ENCODE peak calls at places on chromosomes 13 and 19, in eight cellular contexts. T is stimulated activated CD8-positive, alpha-beta memory T cell treated with anti-CD3 and anti-CD28 coated beads, Interleukin-7, amount 100 ng/mL, for 4 hours; H is fibroblast of pulmonary artery; O is activated naive CD4-positive, alpha-beta T cell treated with anti-CD3 and anti-CD28 coated beads, Interleukin-2, amount 50 U/mL, for 72 hours; E is MCF 10A; D is NCI-H2227 treated with DMSO at 0.1 percent for 48 hours; Q is IMR-90; F is caudate nucleus. U is an unnamed sample.

GRCh38 chr19:2775556-2776430 is 7.3 kb downstream of the SGTA start:
- DNase-seq in T (peak), H (peak), O (peak), E (no peak), D (no peak), Q (peak), F (no peak), U (peak)

GRCh38 chr13:112729408-112729807 is 39.6 kb downstream of the ATP11A start:
- DNase-seq in T (no peak), H (peak), O (no peak), E (no peak), D (no peak), Q (no peak), F (no peak), U (peak)

GRCh38 chr13:113531041-113531873 is 40.7 kb upstream of the DCUN1D2 start:
- DNase-seq in T (no peak), H (no peak), O (no peak), E (no peak), D (no peak), Q (no peak), F (no peak), U (no peak)

GRCh38 chr13:74868044-74868443 is 613.9 kb downstream of the TBC1D4 start:
- DNase-seq in T (no peak), H (no peak), O (no peak), E (peak), D (no peak), Q (no peak), F (no peak), U (no peak)

GRCh38 chr13:40206241-40207109 is 460.0 kb downstream of the FOXO1 start:
- DNase-seq in T (no peak), H (peak), O (peak), E (peak), D (no peak), Q (peak), F (no peak), U (no peak)

GRCh38 chr19:16620584-16620983 is 7.4 kb downstream of the MED26 start:
- DNase-seq in T (no peak), H (no peak), O (no peak), E (no peak), D (no peak), Q (no peak), F (no peak), U (no peak)

GRCh38 chr13:65133094-65133493 is 2097.0 kb downstream of the PCDH9 start:
- DNase-seq in T (no peak), H (no peak), O (no peak), E (no peak), D (no peak), Q (no peak), F (no peak), U (no peak)

GRCh38 chr13:100512422-100512821 is 76.2 kb downstream of the GGACT start:
- DNase-seq in T (no peak), H (no peak), O (no peak), E (peak), D (no peak), Q (peak), F (no peak), U (no peak)

GRCh38 chr19:12543855-12544254 is 7.4 kb downstream of the ZNF564 start:
- DNase-seq in T (no peak), H (peak), O (no peak), E (peak), D (no peak), Q (no peak), F (no peak), U (no peak)

GRCh38 chr13:40102854-40103253 is 447.4 kb downstream of the COG6 start:
- DNase-seq in T (peak), H (peak), O (peak), E (peak), D (no peak), Q (peak), F (peak), U (no peak)

GRCh38 chr13:50400035-50400726 is 384.9 kb downstream of the KCNRG start:
- DNase-seq in T (no peak), H (peak), O (no peak), E (peak), D (no peak), Q (peak), F (peak), U (peak)

GRCh38 chr19:5857203-5858081 is 6.2 kb upstream of the FUT3 start:
- DNase-seq in T (no peak), H (no peak), O (no peak), E (no peak), D (no peak), Q (no peak), F (no peak), U (no peak)

GRCh38 chr13:40982772-40983171 is 36.3 kb downstream of the ELF1 start:
- DNase-seq in T (peak), H (peak), O (no peak), E (no peak), D (no peak), Q (peak), F (no peak), U (no peak)

GRCh38 chr13:112582305-112582704 is 5.6 kb downstream of the TUBGCP3 start:
- DNase-seq in T (no peak), H (no peak), O (no peak), E (no peak), D (no peak), Q (no peak), F (no peak), U (no peak)

GRCh38 chr13:102852556-102852955 is 6.7 kb downstream of the ERCC5 start:
- DNase-seq in T (no peak), H (peak), O (no peak), E (no peak), D (no peak), Q (no peak), F (no peak), U (no peak)